ENCODE peak calls at places on chromosomes 6 and 20, in seven cellular contexts. One of them, this sample, is unnamed.

GRCh38 chr6:113927001-113927400 is 43.9 kb downstream of the HDAC2 start:
- DNase-seq in lower lobe of right lung: no peak
- DNase-seq in left ventricle myocardium inferior: no peak
- DNase-seq in B cell: no peak
- DNase-seq in ovary: no peak
- DNase-seq in endodermal cell: no peak
- DNase-seq in cardiac fibroblast: no peak
- DNase-seq in this sample: no peak

GRCh38 chr20:59804347-59804746 is 129.1 kb downstream of the SYCP2 start:
- DNase-seq in endodermal cell: no peak
- DNase-seq in B cell: no peak
- DNase-seq in lower lobe of right lung: no peak
- DNase-seq in ovary: no peak
- DNase-seq in cardiac fibroblast: no peak
- DNase-seq in left ventricle myocardium inferior: no peak
- DNase-seq in this sample: no peak

GRCh38 chr6:89133981-89134380 is 11.9 kb upstream of the PM20D2 start:
- DNase-seq in lower lobe of right lung: no peak
- DNase-seq in ovary: no peak
- DNase-seq in endodermal cell: peak
- DNase-seq in cardiac fibroblast: no peak
- DNase-seq in left ventricle myocardium inferior: no peak
- DNase-seq in B cell: no peak
- DNase-seq in this sample: no peak

GRCh38 chr6:43942011-43942442 is 172.0 kb downstream of the VEGFA start:
- DNase-seq in lower lobe of right lung: no peak
- DNase-seq in ovary: no peak
- DNase-seq in left ventricle myocardium inferior: no peak
- DNase-seq in endodermal cell: peak
- DNase-seq in cardiac fibroblast: no peak
- DNase-seq in B cell: no peak
- DNase-seq in this sample: no peak

GRCh38 chr6:17038316-17038715 is 63.5 kb upstream of the STMND1 start:
- DNase-seq in B cell: no peak
- DNase-seq in endodermal cell: no peak
- DNase-seq in ovary: no peak
- DNase-seq in left ventricle myocardium inferior: no peak
- DNase-seq in lower lobe of right lung: no peak
- DNase-seq in cardiac fibroblast: peak
- DNase-seq in this sample: no peak

GRCh38 chr6:43077981-43078411 is 1.9 kb downstream of the PTK7 start:
- DNase-seq in B cell: no peak
- DNase-seq in cardiac fibroblast: no peak
- DNase-seq in endodermal cell: peak
- DNase-seq in left ventricle myocardium inferior: no peak
- DNase-seq in ovary: no peak
- DNase-seq in lower lobe of right lung: no peak
- DNase-seq in this sample: no peak

GRCh38 chr6:31010393-31011060 is at the start of gene MUC22:
- DNase-seq in endodermal cell: no peak
- DNase-seq in cardiac fibroblast: peak
- DNase-seq in ovary: no peak
- DNase-seq in left ventricle myocardium inferior: no peak
- DNase-seq in B cell: no peak
- DNase-seq in lower lobe of right lung: no peak
- DNase-seq in this sample: no peak

GRCh38 chr6:44138717-44139350 is 11.5 kb downstream of the TMEM63B start:
- DNase-seq in endodermal cell: no peak
- DNase-seq in cardiac fibroblast: no peak
- DNase-seq in ovary: no peak
- DNase-seq in lower lobe of right lung: no peak
- DNase-seq in left ventricle myocardium inferior: no peak
- DNase-seq in B cell: no peak
- DNase-seq in this sample: no peak

GRCh38 chr20:50559856-50560623 is 49.9 kb downstream of the PTPN1 start:
- DNase-seq in left ventricle myocardium inferior: no peak
- DNase-seq in ovary: no peak
- DNase-seq in lower lobe of right lung: no peak
- DNase-seq in B cell: no peak
- DNase-seq in cardiac fibroblast: no peak
- DNase-seq in endodermal cell: no peak
- DNase-seq in this sample: no peak

GRCh38 chr6:149854532-149854931 is 9.6 kb downstream of the LRP11 start:
- DNase-seq in lower lobe of right lung: peak
- DNase-seq in left ventricle myocardium inferior: no peak
- DNase-seq in cardiac fibroblast: no peak
- DNase-seq in ovary: no peak
- DNase-seq in B cell: no peak
- DNase-seq in endodermal cell: no peak
- DNase-seq in this sample: no peak

GRCh38 chr6:7108964-7109836 is 1.4 kb downstream of the RREB1 start:
- DNase-seq in endodermal cell: peak
- DNase-seq in B cell: peak
- DNase-seq in ovary: peak
- DNase-seq in lower lobe of right lung: peak
- DNase-seq in left ventricle myocardium inferior: peak
- DNase-seq in cardiac fibroblast: peak
- DNase-seq in this sample: no peak

GRCh38 chr6:42120895-42121865 is 21.2 kb downstream of the C6orf132 start:
- DNase-seq in endodermal cell: no peak
- DNase-seq in lower lobe of right lung: peak
- DNase-seq in B cell: no peak
- DNase-seq in ovary: no peak
- DNase-seq in cardiac fibroblast: peak
- DNase-seq in left ventricle myocardium inferior: no peak
- DNase-seq in this sample: no peak

GRCh38 chr6:113599444-113599843 is 257.7 kb upstream of the MARCKS start:
- DNase-seq in cardiac fibroblast: no peak
- DNase-seq in B cell: no peak
- DNase-seq in left ventricle myocardium inferior: no peak
- DNase-seq in endodermal cell: no peak
- DNase-seq in ovary: no peak
- DNase-seq in lower lobe of right lung: no peak
- DNase-seq in this sample: no peak

GRCh38 chr20:44247676-44248419 is 740 bp downstream of the GDAP1L1 start:
- DNase-seq in ovary: peak
- DNase-seq in lower lobe of right lung: no peak
- DNase-seq in cardiac fibroblast: peak
- DNase-seq in B cell: no peak
- DNase-seq in left ventricle myocardium inferior: peak
- DNase-seq in endodermal cell: peak
- DNase-seq in this sample: no peak

GRCh38 chr20:7029005-7029404 is 261.5 kb downstream of the BMP2 start:
- DNase-seq in endodermal cell: no peak
- DNase-seq in left ventricle myocardium inferior: no peak
- DNase-seq in cardiac fibroblast: no peak
- DNase-seq in B cell: no peak
- DNase-seq in ovary: no peak
- DNase-seq in lower lobe of right lung: no peak
- DNase-seq in this sample: no peak

GRCh38 chr20:7025635-7026034 is 258.1 kb downstream of the BMP2 start:
- DNase-seq in ovary: no peak
- DNase-seq in lower lobe of right lung: no peak
- DNase-seq in cardiac fibroblast: no peak
- DNase-seq in B cell: no peak
- DNase-seq in left ventricle myocardium inferior: no peak
- DNase-seq in endodermal cell: no peak
- DNase-seq in this sample: no peak

GRCh38 chr20:7031222-7031621 is 263.7 kb downstream of the BMP2 start:
- DNase-seq in cardiac fibroblast: peak
- DNase-seq in ovary: no peak
- DNase-seq in left ventricle myocardium inferior: no peak
- DNase-seq in endodermal cell: no peak
- DNase-seq in lower lobe of right lung: no peak
- DNase-seq in B cell: no peak
- DNase-seq in this sample: no peak
- TF ChIP-seq CTCF in cardiac fibroblast: peak
- TF ChIP-seq CTCF in ovary: no peak
- TF ChIP-seq CTCF in left ventricle myocardium inferior: no peak
- TF ChIP-seq CTCF in endodermal cell: peak
- TF ChIP-seq CTCF in lower lobe of right lung: peak
- TF ChIP-seq CTCF in B cell: no peak
- TF ChIP-seq CTCF in this sample: no peak

GRCh38 chr20:62634330-62634967 is 7.9 kb upstream of the SLCO4A1 start:
- DNase-seq in ovary: no peak
- DNase-seq in B cell: no peak
- DNase-seq in lower lobe of right lung: no peak
- DNase-seq in endodermal cell: no peak
- DNase-seq in left ventricle myocardium inferior: no peak
- DNase-seq in cardiac fibroblast: no peak
- DNase-seq in this sample: no peak

GRCh38 chr20:62636446-62636845 is 5.9 kb upstream of the SLCO4A1 start:
- DNase-seq in endodermal cell: no peak
- DNase-seq in ovary: no peak
- DNase-seq in lower lobe of right lung: no peak
- DNase-seq in left ventricle myocardium inferior: no peak
- DNase-seq in cardiac fibroblast: no peak
- DNase-seq in B cell: no peak
- DNase-seq in this sample: no peak

GRCh38 chr20:62635232-62635631 is 7.1 kb upstream of the SLCO4A1 start:
- DNase-seq in endodermal cell: no peak
- DNase-seq in ovary: no peak
- DNase-seq in lower lobe of right lung: no peak
- DNase-seq in left ventricle myocardium inferior: no peak
- DNase-seq in cardiac fibroblast: no peak
- DNase-seq in B cell: no peak
- DNase-seq in this sample: no peak

GRCh38 chr20:62637110-62637509 is 5.2 kb upstream of the SLCO4A1 start:
- DNase-seq in endodermal cell: no peak
- DNase-seq in ovary: no peak
- DNase-seq in cardiac fibroblast: no peak
- DNase-seq in left ventricle myocardium inferior: no peak
- DNase-seq in B cell: no peak
- DNase-seq in lower lobe of right lung: no peak
- DNase-seq in this sample: no peak

DNA sequence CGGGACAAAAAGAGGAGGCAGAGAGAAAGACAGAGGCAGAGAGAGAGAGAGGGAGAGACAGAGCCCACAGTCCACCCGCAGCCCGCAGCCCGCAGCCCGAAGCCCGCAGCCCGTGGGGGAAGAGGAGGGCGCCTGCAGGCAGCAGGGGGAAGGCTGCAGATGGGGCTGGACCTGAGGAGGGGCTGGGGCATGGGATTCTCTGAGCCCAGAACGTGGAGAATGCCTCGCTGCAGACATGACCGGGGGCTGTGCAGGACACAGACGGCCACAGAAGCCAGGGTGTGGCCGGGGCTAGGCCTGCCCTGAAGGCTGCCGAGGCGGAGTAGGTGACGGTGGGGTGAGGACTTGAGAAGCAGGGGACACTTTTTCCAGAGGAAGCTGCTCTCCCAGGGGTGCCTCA is 6.5 kb upstream of the SLCO4A1 start:
- DNase-seq in lower lobe of right lung: no peak
- DNase-seq in cardiac fibroblast: no peak
- DNase-seq in left ventricle myocardium inferior: no peak
- DNase-seq in endodermal cell: peak
- DNase-seq in B cell: no peak
- DNase-seq in ovary: no peak
- DNase-seq in this sample: no peak
- TF ChIP-seq CTCF in lower lobe of right lung: no peak
- TF ChIP-seq CTCF in cardiac fibroblast: no peak
- TF ChIP-seq CTCF in left ventricle myocardium inferior: no peak
- TF ChIP-seq CTCF in endodermal cell: no peak
- TF ChIP-seq CTCF in B cell: no peak
- TF ChIP-seq CTCF in ovary: no peak
- TF ChIP-seq CTCF in this sample: no peak

GRCh38 chr6:51959744-51960383 is 127.5 kb downstream of the PKHD1 start:
- DNase-seq in ovary: peak
- DNase-seq in cardiac fibroblast: peak
- DNase-seq in lower lobe of right lung: peak
- DNase-seq in B cell: no peak
- DNase-seq in endodermal cell: peak
- DNase-seq in left ventricle myocardium inferior: peak
- DNase-seq in this sample: peak
- TF ChIP-seq CTCF in ovary: no peak
- TF ChIP-seq CTCF in cardiac fibroblast: peak
- TF ChIP-seq CTCF in lower lobe of right lung: peak
- TF ChIP-seq CTCF in B cell: peak
- TF ChIP-seq CTCF in endodermal cell: peak
- TF ChIP-seq CTCF in left ventricle myocardium inferior: peak
- TF ChIP-seq CTCF in this sample: no peak

GRCh38 chr6:144928847-144929246 is 643.7 kb downstream of the UTRN start:
- DNase-seq in endodermal cell: no peak
- DNase-seq in cardiac fibroblast: no peak
- DNase-seq in left ventricle myocardium inferior: no peak
- DNase-seq in lower lobe of right lung: no peak
- DNase-seq in B cell: no peak
- DNase-seq in ovary: no peak
- DNase-seq in this sample: no peak

GRCh38 chr6:144935181-144935580 is 650.0 kb downstream of the UTRN start:
- DNase-seq in ovary: no peak
- DNase-seq in left ventricle myocardium inferior: no peak
- DNase-seq in cardiac fibroblast: peak
- DNase-seq in B cell: no peak
- DNase-seq in lower lobe of right lung: no peak
- DNase-seq in endodermal cell: no peak
- DNase-seq in this sample: no peak

GRCh38 chr6:144929262-144929661 is 644.1 kb downstream of the UTRN start:
- DNase-seq in lower lobe of right lung: no peak
- DNase-seq in ovary: no peak
- DNase-seq in cardiac fibroblast: no peak
- DNase-seq in endodermal cell: no peak
- DNase-seq in left ventricle myocardium inferior: no peak
- DNase-seq in B cell: no peak
- DNase-seq in this sample: no peak

GRCh38 chr6:144932621-144933020 is 647.5 kb downstream of the UTRN start:
- DNase-seq in B cell: no peak
- DNase-seq in lower lobe of right lung: no peak
- DNase-seq in ovary: no peak
- DNase-seq in cardiac fibroblast: no peak
- DNase-seq in endodermal cell: no peak
- DNase-seq in left ventricle myocardium inferior: no peak
- DNase-seq in this sample: no peak

DNA sequence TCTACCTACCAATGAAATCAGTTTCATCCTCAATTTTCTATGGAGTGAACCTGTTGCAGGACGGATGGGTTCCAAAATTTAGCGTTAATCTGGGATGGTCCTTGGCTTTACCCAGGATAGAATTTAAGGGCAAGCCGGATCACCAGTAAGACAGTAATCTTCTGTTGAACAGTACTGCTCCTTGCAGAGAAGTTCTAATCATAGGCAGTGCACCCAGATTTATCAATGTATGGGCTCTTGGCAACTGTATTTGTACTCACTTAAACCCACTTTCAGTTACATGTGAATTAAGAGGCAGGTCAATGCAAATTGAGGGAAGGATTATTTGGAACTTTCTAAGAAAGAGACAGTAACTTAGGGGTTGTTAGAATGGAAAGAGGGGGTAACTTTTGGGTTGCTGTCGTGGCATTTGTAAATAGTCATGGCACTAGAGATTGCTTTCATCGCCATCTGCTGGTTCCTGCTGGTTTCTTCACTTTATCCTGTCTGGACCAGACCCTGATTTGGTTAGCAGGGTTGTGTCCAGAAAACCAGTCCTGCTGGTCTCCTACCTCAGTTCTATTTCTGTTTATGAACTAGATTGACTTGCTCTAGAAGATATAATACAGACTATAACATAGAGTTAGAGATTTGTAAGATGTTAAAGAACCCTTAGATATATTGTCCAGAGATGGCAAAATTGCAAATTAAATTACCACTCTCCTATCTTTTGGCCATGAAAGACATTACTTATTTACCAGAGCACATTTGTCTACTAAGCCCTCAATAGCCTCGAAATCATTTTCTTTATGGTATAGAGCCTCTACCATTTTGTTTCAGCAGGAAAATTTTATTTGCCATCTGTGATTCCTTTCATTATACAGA is 646.3 kb downstream of the UTRN start:
- DNase-seq in lower lobe of right lung: no peak
- DNase-seq in left ventricle myocardium inferior: no peak
- DNase-seq in B cell: no peak
- DNase-seq in ovary: no peak
- DNase-seq in cardiac fibroblast: peak
- DNase-seq in endodermal cell: peak
- DNase-seq in this sample: no peak
- TF ChIP-seq CTCF in lower lobe of right lung: peak
- TF ChIP-seq CTCF in left ventricle myocardium inferior: peak
- TF ChIP-seq CTCF in B cell: peak
- TF ChIP-seq CTCF in ovary: no peak
- TF ChIP-seq CTCF in cardiac fibroblast: peak
- TF ChIP-seq CTCF in endodermal cell: peak
- TF ChIP-seq CTCF in this sample: no peak

This sample was measured in omental fat pad.